ENCODE peak calls at places on chromosomes 7 and 10, in four cellular contexts. E is mesenchymal stem cell; S is naive thymus-derived CD4-positive, alpha-beta T cell; J is endothelial cell of umbilical vein. O is an unnamed sample.

GRCh38 chr10:24207781-24208611 is 942 bp upstream of the KIAA1217 start:
- DNase-seq in E (peak; percentile 10), S (no peak), J (peak; percentile 6), O (peak; percentile 47)

GRCh38 chr10:11882646-11883375 is 59.7 kb downstream of the PROSER2 start:
- DNase-seq in E (no peak), S (no peak), J (no peak), O (no peak)

GRCh38 chr7:33062023-33062781 is at the start of gene NT5C3A:
- DNase-seq in E (peak; percentile 53), S (peak; percentile 18), J (peak; percentile 48), O (peak; percentile 54)

GRCh38 chr10:42367532-42368230 is 270.7 kb downstream of the ZNF33B start:
- DNase-seq in E (no peak), S (no peak), J (peak; percentile 80), O (no peak)

GRCh38 chr10:122113161-122113944 is 124.4 kb downstream of the TACC2 start:
- DNase-seq in E (peak; percentile 86), S (no peak), J (peak; percentile 77), O (peak; percentile 58)

GRCh38 chr7:73423519-73424485 is 9.8 kb upstream of the FZD9 start:
- DNase-seq in E (peak; percentile 44), S (no peak), J (peak; percentile 40), O (no peak)

GRCh38 chr10:34116780-34117179 is 698.3 kb downstream of the PARD3 start:
- DNase-seq in E (no peak), S (no peak), J (no peak), O (no peak)

GRCh38 chr10:63921932-63922713 is 400.9 kb downstream of the REEP3 start:
- DNase-seq in E (no peak), S (no peak), J (no peak), O (peak; percentile 29)

GRCh38 chr7:83072576-83073517 is 89.8 kb downstream of the PCLO start:
- DNase-seq in E (no peak), S (no peak), J (no peak), O (no peak)

GRCh38 chr7:111090834-111091233 is at the start of gene LRRN3:
- DNase-seq in E (peak; percentile 9), S (peak; percentile 55), J (no peak), O (peak; percentile 85)

GRCh38 chr10:132536241-132536963 is 1.2 kb upstream of the INPP5A start:
- DNase-seq in E (no peak), S (no peak), J (no peak), O (no peak)

GRCh38 chr10:101559596-101560292 is 28.3 kb downstream of the POLL start:
- DNase-seq in E (no peak), S (no peak), J (no peak), O (no peak)

GRCh38 chr7:112665709-112666108 is 124.5 kb downstream of the TMEM168 start:
- DNase-seq in E (no peak), S (no peak), J (no peak), O (no peak)

GRCh38 chr7:113774182-113774807 is 144.5 kb downstream of the PPP1R3A start:
- DNase-seq in E (peak; percentile 41), S (no peak), J (peak; percentile 71), O (peak; percentile 28)

GRCh38 chr10:94443052-94443451 is 40.7 kb downstream of the TBC1D12 start:
- DNase-seq in E (peak; percentile 64), S (no peak), J (no peak), O (no peak)

GRCh38 chr7:138089080-138089901 is 13.0 kb downstream of the AKR1D1 start:
- DNase-seq in E (peak; percentile 4), S (no peak), J (no peak), O (no peak)

GRCh38 chr7:2698581-2699288 is 10.7 kb downstream of the AMZ1 start:
- DNase-seq in E (no peak), S (peak; percentile 24), J (no peak), O (no peak)

GRCh38 chr7:954330-955238 is at the start of gene ADAP1:
- DNase-seq in E (peak; percentile 49), S (no peak), J (no peak), O (peak; percentile 61)

GRCh38 chr7:55224810-55225209 is 140.3 kb upstream of the LANCL2 start:
- DNase-seq in E (no peak), S (no peak), J (no peak), O (no peak)

GRCh38 chr7:47371733-47372368 is 210.1 kb downstream of the TNS3 start:
- DNase-seq in E (peak; percentile 44), S (no peak), J (peak; percentile 32), O (peak; percentile 82)

GRCh38 chr7:47488969-47489342 is 93.0 kb downstream of the TNS3 start:
- DNase-seq in E (peak; percentile 78), S (no peak), J (no peak), O (peak; percentile 96)

GRCh38 chr10:100751211-100751933 is 6.0 kb downstream of the PAX2 start:
- DNase-seq in E (no peak), S (no peak), J (no peak), O (no peak)

GRCh38 chr10:28181478-28182096 is 121.3 kb downstream of the MPP7 start:
- DNase-seq in E (peak; percentile 6), S (no peak), J (no peak), O (no peak)

GRCh38 chr7:135272303-135272702 is 38.7 kb downstream of the STRA8 start:
- DNase-seq in E (no peak), S (no peak), J (no peak), O (no peak)

GRCh38 chr7:158526531-158526930 is 61.1 kb downstream of the PTPRN2 start:
- DNase-seq in E (no peak), S (no peak), J (no peak), O (no peak)

GRCh38 chr7:95213148-95213547 is 111.2 kb downstream of the PON1 start:
- DNase-seq in E (no peak), S (no peak), J (no peak), O (no peak)

GRCh38 chr10:102157224-102157623 is 5.0 kb downstream of the NOLC1 start:
- DNase-seq in E (no peak), S (no peak), J (no peak), O (no peak)

GRCh38 chr10:117964528-117964927 is 82.2 kb downstream of the RAB11FIP2 start:
- DNase-seq in E (no peak), S (no peak), J (no peak), O (no peak)

GRCh38 chr7:44980393-44981034 is 1.7 kb upstream of the MYO1G start:
- DNase-seq in E (peak; percentile 47), S (peak; percentile 63), J (no peak), O (no peak)

GRCh38 chr7:44978511-44979366 is at the start of gene MYO1G:
- DNase-seq in E (no peak), S (peak; percentile 87), J (no peak), O (no peak)

GRCh38 chr7:44977956-44978355 is 859 bp downstream of the MYO1G start:
- DNase-seq in E (no peak), S (no peak), J (no peak), O (no peak)

GRCh38 chr7:44981035-44981706 is 2.4 kb upstream of the MYO1G start:
- DNase-seq in E (no peak), S (no peak), J (no peak), O (no peak)

DNA sequence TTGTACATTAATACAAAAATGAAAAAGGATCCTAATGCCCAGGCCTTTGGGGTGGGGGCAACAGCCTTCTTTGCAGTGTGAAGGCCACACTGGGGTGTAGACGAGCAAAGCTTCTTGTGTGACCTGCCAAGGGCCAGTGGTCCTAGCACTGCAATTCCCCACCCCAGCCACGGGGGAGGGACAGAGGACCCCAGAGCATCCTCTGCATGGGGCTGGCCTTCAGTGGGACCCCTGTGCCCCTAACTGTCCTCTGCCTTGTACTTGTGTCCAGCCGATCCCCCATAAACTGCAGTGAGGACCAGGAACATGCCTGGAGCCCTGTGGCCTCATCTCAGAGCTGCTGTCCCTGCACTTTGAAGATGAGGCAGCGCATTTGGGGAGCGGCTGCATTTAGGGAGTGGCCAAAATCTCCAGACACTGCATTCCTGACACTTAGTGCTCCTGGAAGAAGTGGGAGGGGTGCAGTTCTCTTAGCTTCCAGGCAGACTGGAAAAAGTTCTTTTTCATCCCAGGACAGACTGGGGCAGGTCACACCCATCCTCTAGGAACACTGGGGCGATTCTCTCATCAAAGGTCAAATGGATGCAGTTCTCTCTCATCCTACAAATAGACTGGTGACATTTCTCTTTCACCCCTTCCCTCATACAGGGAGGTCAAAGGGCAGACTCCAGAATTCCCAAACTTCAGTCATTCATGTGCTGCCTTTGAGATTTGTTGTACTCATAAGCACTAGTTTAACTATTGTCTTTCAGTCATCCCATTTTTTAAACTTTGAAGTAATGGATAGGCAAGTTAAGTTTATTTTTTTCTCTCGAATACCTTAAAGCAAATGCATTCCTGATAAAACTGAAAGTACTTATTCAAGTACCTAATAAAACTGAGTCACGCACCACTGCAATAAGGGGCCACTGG is 922 bp upstream of the MYO1G start:
- DNase-seq in E (no peak), S (no peak), J (no peak), O (no peak)
- H3K4me1 ChIP-seq in E (peaks cover 12% of the 10 kb centered on the region), S (peaks cover 61% of the 10 kb centered on the region), J (peaks cover 9% of the 10 kb centered on the region), O (peaks cover 7% of the 10 kb centered on the region)

DNA sequence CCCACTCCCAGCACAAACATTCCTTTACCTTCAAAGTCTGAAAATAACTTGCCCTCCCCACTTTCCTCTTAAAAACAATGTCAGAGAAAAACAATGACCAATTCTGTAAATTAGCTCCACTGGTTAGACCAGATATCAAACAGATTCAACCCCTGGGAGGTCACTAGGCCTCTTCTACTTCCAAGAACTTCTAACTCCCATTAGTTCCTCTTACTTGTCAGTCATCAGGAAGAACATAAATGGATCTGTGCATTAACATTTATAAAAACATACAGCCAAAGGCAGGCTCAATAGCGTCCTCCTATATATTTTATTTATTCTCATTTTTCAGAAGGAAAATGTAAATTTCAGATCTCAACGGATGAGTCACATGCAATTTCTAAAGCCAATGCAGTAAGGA is 2.2 kb downstream of the ELAPOR2 start:
- DNase-seq in E (no peak), S (no peak), J (peak; percentile 54), O (no peak)
- H3K27me3 ChIP-seq in E (peaks cover 4% of the 10 kb centered on the region), S (no peaks in the 10 kb centered on the region), J (no peaks in the 10 kb centered on the region), O (peaks cover 4% of the 10 kb centered on the region)

DNA sequence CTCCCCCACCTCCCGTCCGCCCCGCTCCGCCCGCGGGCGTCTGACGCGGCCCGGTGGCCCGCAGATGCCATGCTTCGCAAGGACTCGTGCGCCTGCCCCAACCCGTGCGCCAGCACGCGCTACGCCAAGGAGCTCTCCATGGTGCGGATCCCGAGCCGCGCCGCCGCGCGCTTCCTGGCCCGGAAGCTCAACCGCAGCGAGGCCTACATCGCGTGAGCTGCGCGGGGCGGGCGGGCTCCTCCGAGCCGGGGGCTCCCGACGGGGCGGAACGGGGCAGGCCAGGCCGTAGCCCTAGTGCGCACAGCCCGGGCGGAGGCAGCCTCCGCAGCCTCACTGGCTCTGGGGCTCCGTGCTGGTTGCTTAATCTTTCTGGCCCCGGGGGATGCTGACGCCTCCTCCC is 2.8 kb downstream of the ASIC3 start:
- DNase-seq in E (peak; percentile 87), S (peak; percentile 73), J (peak; percentile 79), O (no peak)
- H3K4me1 ChIP-seq in E (peaks cover 17% of the 10 kb centered on the region), S (peaks cover 6% of the 10 kb centered on the region), J (no peaks in the 10 kb centered on the region), O (no peaks in the 10 kb centered on the region)

DNA sequence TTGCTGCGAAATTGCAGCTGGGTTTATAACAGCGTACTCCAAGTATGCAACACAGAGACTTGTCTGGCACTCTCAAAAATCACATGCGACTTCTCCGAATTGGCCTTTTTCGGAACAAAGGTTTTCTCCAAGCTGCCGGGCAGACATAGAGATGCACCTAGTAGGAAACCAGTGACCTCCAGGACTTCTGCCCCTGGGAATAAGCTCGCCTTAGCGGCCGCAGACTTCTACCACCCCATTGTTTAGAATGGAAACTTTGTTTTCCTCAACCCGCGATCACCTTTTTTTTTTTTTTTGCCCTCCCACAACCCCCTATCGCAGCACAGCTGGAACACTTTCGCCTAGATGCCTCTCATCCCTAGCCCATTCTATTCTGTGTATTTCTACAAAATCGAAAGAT is 4.9 kb upstream of the HOXA10 start:
- DNase-seq in E (no peak), S (no peak), J (peak; percentile 60), O (peak; percentile 18)
- H3K27me3 ChIP-seq in E (no peaks in the 10 kb centered on the region), S (peaks cover 59% of the 10 kb centered on the region), J (no peaks in the 10 kb centered on the region), O (no peaks in the 10 kb centered on the region)

GRCh38 chr10:30441974-30442606 is 8.1 kb downstream of the MAP3K8 start:
- DNase-seq in E (no peak), S (no peak), J (no peak), O (no peak)
- H3K4me1 ChIP-seq in E (peaks cover 6% of the 10 kb centered on the region), S (peaks cover 7% of the 10 kb centered on the region), J (peaks cover 4% of the 10 kb centered on the region), O (peaks cover 18% of the 10 kb centered on the region)